ENCODE peak calls at places on chromosomes 6 and 20, in seven cellular contexts. O, R, D, U, L, H and T are unnamed samples. For H3K27me3 and H3K4me1, the result is how much of the 10 kb centered on the place peaks cover.

GRCh38 chr20:46011631-46012482 is 3.1 kb downstream of the MMP9 start:
- DNase-seq in U (peak), O (no peak), D (peak), L (no peak), R (peak), H (peak), T (peak)

GRCh38 chr6:18122128-18123093 is at the start of gene NHLRC1:
- DNase-seq in L (peak), R (peak), O (peak), H (peak), U (peak), D (peak), T (peak)

GRCh38 chr6:139545474-139546116 is 171.1 kb upstream of the CITED2 start:
- DNase-seq in R (no peak), H (no peak), L (no peak), O (no peak), D (no peak), U (no peak), T (no peak)

GRCh38 chr6:37983720-37984501 is 164.4 kb downstream of the ZFAND3 start:
- DNase-seq in R (no peak), U (peak), L (no peak), O (no peak), D (no peak), H (no peak), T (no peak)

GRCh38 chr20:60306516-60306915 is 348.3 kb downstream of the CDH26 start:
- DNase-seq in L (no peak), D (no peak), U (no peak), O (no peak), R (no peak), H (no peak), T (no peak)

GRCh38 chr20:6466065-6466810 is 301.2 kb upstream of the BMP2 start:
- DNase-seq in L (peak), R (no peak), U (no peak), D (no peak), H (no peak), O (no peak), T (no peak)

GRCh38 chr20:59703046-59703445 is 98.7 kb downstream of the PHACTR3 start:
- DNase-seq in L (no peak), O (no peak), H (no peak), U (no peak), D (peak), R (no peak), T (no peak)

GRCh38 chr20:25867776-25868649 is 171.4 kb upstream of the ZNF337 start:
- DNase-seq in D (peak), L (peak), H (peak), O (peak), U (peak), R (peak), T (peak)

GRCh38 chr6:157304840-157305675 is 18.3 kb downstream of the TMEM242 start:
- DNase-seq in H (peak), O (no peak), L (no peak), U (no peak), D (peak), R (no peak), T (no peak)

GRCh38 chr20:2673453-2673852 is 9.4 kb upstream of the IDH3B start:
- DNase-seq in O (no peak), D (no peak), H (no peak), L (no peak), R (no peak), U (no peak), T (no peak)

GRCh38 chr6:163752446-163752845 is 337.9 kb downstream of the QKI start:
- DNase-seq in L (no peak), D (no peak), R (no peak), U (no peak), H (no peak), O (no peak), T (no peak)

GRCh38 chr20:10131612-10132345 is 86.9 kb upstream of the SNAP25 start:
- DNase-seq in R (no peak), U (no peak), H (peak), O (peak), D (peak), L (no peak), T (no peak)

GRCh38 chr6:93416575-93417420 is 2.6 kb downstream of the EPHA7 start:
- DNase-seq in R (no peak), O (no peak), U (no peak), L (no peak), D (peak), H (peak), T (no peak)

GRCh38 chr6:169097336-169098052 is 156.2 kb downstream of the THBS2 start:
- DNase-seq in H (no peak), L (no peak), O (no peak), U (no peak), R (no peak), D (peak), T (no peak)

GRCh38 chr6:148438593-148438992 is 96.0 kb downstream of the SASH1 start:
- DNase-seq in R (no peak), U (no peak), D (no peak), L (no peak), O (no peak), H (no peak), T (no peak)

GRCh38 chr6:72675396-72675795 is 53.5 kb downstream of the KCNQ5 start:
- DNase-seq in U (no peak), R (no peak), O (no peak), D (peak), L (no peak), H (no peak), T (no peak)

GRCh38 chr6:118894425-118895240 is 681 bp downstream of the ASF1A start:
- DNase-seq in U (peak), L (peak), H (peak), D (peak), R (peak), O (peak), T (no peak)

GRCh38 chr20:46371656-46372055 is 34.8 kb downstream of the ELMO2 start:
- DNase-seq in L (no peak), U (no peak), H (no peak), D (peak), O (no peak), R (no peak), T (no peak)

GRCh38 chr20:44247131-44247571 is at the start of gene GDAP1L1:
- DNase-seq in H (no peak), U (no peak), R (no peak), D (peak), O (no peak), L (no peak), T (no peak)

GRCh38 chr20:37879843-37880242 is 23.1 kb upstream of the VSTM2L start:
- DNase-seq in H (no peak), R (no peak), U (no peak), O (no peak), L (no peak), D (no peak), T (no peak)

GRCh38 chr6:140040391-140040790 is 665.9 kb upstream of the CITED2 start:
- DNase-seq in R (no peak), U (no peak), H (no peak), D (peak), L (no peak), O (no peak), T (no peak)

GRCh38 chr6:156710479-156710878 is 66.7 kb upstream of the ARID1B start:
- DNase-seq in R (no peak), L (no peak), H (no peak), D (no peak), O (no peak), U (no peak), T (no peak)

GRCh38 chr6:4806308-4807190 is 30.3 kb downstream of the CDYL start:
- DNase-seq in H (no peak), L (no peak), R (no peak), D (no peak), O (no peak), U (no peak), T (no peak)

GRCh38 chr6:4812068-4812467 is 35.9 kb downstream of the CDYL start:
- DNase-seq in U (no peak), H (no peak), R (no peak), L (no peak), O (no peak), D (peak), T (no peak)

GRCh38 chr6:4808396-4808795 is 32.2 kb downstream of the CDYL start:
- DNase-seq in U (no peak), R (no peak), L (no peak), H (no peak), O (no peak), D (no peak), T (no peak)

GRCh38 chr6:4813055-4813454 is 36.9 kb downstream of the CDYL start:
- DNase-seq in L (no peak), O (no peak), H (no peak), R (no peak), D (no peak), U (no peak), T (no peak)

GRCh38 chr6:4809999-4810918 is 34.1 kb downstream of the CDYL start:
- DNase-seq in D (peak), R (no peak), L (peak), U (no peak), O (no peak), H (no peak), T (no peak)
- H3K27ac ChIP-seq in D (peak), R (no peak), L (peak), U (no peak), O (no peak), H (no peak), T (peak)

GRCh38 chr6:52616271-52616670 is 39.4 kb upstream of the TRAM2 start:
- DNase-seq in U (no peak), R (no peak), O (no peak), H (no peak), L (no peak), D (peak), T (no peak)

GRCh38 chr6:52609968-52610367 is 33.1 kb upstream of the TRAM2 start:
- DNase-seq in H (no peak), D (no peak), O (no peak), R (no peak), U (no peak), L (no peak), T (no peak)

GRCh38 chr6:52611833-52612232 is 35.0 kb upstream of the TRAM2 start:
- DNase-seq in R (no peak), H (no peak), L (no peak), O (no peak), D (no peak), U (no peak), T (no peak)

GRCh38 chr6:52610745-52611355 is 34.0 kb upstream of the TRAM2 start:
- DNase-seq in D (peak), H (no peak), L (no peak), R (no peak), U (no peak), O (no peak), T (no peak)

GRCh38 chr6:52612336-52613096 is 35.7 kb upstream of the TRAM2 start:
- DNase-seq in H (no peak), D (peak), U (no peak), R (no peak), O (no peak), L (no peak), T (no peak)
- H3K27me3 ChIP-seq in H (under half), D (under half), U (under half), R (under half), O (under half), L (under half), T (under half)

GRCh38 chr20:47546184-47547033 is 44.7 kb downstream of the NCOA3 start:
- DNase-seq in D (peak), L (peak), O (no peak), R (no peak), U (no peak), H (no peak), T (no peak)
- H3K4me1 ChIP-seq in D (under half), L (under half), O (under half), R (under half), U (under half), H (under half), T (under half)

DNA sequence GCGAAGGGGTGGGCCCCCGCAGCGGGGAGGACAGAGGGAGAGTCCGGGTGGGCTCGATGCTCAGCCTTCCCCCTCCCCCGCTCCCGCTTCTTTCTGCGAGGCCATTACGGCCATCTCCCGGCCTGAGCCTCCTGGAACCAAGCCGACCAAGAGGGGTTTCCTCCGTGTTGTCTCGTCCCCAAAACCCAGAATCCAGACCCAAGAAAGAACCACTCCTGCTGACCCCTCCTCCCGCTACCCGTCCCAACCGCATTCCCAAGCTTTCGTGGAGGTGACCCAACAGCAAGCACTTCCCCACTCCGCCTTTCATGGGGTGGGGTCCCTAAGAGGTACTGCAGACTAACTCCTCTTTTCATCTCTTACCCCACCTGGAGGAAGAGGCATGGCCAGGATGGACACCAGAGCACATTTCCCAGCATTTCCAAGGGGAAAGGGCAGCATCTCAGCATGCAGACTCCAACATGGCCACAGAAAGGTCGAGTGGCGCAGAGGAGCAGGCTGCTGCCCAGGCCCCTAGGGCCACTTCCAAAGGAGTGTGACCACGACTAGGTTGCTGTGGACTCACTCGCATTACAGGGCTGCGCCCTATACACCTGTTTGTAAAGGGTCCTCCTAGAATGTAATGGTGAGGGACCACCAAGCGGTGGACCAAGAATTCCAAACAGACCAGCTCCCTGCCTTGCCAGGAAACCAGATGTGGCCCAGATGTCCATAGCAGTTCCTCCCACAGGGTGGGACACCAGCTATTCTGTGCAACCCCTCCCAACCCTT is 53.5 kb downstream of the MRPL14 start:
- DNase-seq in R (no peak), D (peak), U (no peak), L (peak), H (no peak), O (no peak), T (no peak)
- H3K27ac ChIP-seq in R (peak), D (peak), U (no peak), L (peak), H (peak), O (peak), T (peak)

GRCh38 chr6:115220760-115221159 is 839.9 kb downstream of the FRK start:
- DNase-seq in L (no peak), R (no peak), H (no peak), D (no peak), U (no peak), O (no peak), T (no peak)

GRCh38 chr6:115216835-115217234 is 843.9 kb downstream of the FRK start:
- DNase-seq in O (no peak), R (no peak), L (no peak), D (no peak), H (no peak), U (no peak), T (no peak)

GRCh38 chr6:115219645-115220044 is 841.0 kb downstream of the FRK start:
- DNase-seq in H (no peak), D (no peak), R (no peak), U (no peak), L (no peak), O (no peak), T (no peak)

GRCh38 chr6:115221185-115221584 is 839.5 kb downstream of the FRK start:
- DNase-seq in R (no peak), U (no peak), L (no peak), D (no peak), O (no peak), H (no peak), T (no peak)
- H3K27me3 ChIP-seq in R (under half), U (under half), L (under half), D (under half), O (under half), H (under half), T (under half)

GRCh38 chr6:44076016-44076365 is 51.3 kb downstream of the MRPL14 start:
- DNase-seq in D (no peak), O (no peak), H (no peak), L (no peak), R (no peak), U (no peak), T (no peak)
- H3K4me1 ChIP-seq in D (under half), O (under half), H (under half), L (half or more), R (under half), U (under half), T (under half)

GRCh38 chr20:16944753-16945152 is 196.6 kb downstream of the OTOR start:
- DNase-seq in R (no peak), U (no peak), D (no peak), H (no peak), L (no peak), O (no peak), T (no peak)
- H3K27ac ChIP-seq in R (no peak), U (no peak), D (no peak), H (no peak), L (no peak), O (no peak), T (no peak)

DNA sequence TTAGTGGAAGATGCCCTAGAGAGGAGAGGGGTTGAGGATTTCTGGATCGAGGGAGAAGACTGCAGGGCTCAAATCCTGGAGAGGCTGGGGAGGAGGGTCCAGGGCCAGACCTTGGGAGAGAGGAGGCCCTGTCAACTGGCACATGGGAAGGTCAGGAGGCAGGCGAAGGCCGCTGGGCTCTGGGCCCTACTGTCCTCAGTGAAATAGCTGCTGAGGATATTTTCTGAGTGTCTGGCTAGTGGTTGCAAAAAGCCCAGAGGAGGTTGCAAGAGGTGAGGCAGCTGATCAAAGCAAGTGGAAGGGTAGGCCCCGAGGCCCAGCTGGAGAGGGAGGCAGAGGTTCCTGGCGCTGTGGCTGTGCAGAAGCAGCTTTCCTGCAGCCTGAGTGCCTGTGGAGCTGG is 103.4 kb upstream of the MLN start:
- DNase-seq in D (no peak), R (no peak), O (no peak), U (no peak), H (peak), L (no peak), T (no peak)
- H3K27me3 ChIP-seq in D (under half), R (under half), O (under half), U (under half), H (under half), L (half or more), T (under half)